ENCODE peak calls at places on chromosomes 5 and 9, in five cellular contexts. I is H9, A is neural progenitor cell, X is stomach, O is left ventricle myocardium inferior. H is an unnamed sample.

GRCh38 chr5:168746893-168747640 is 167.9 kb upstream of the PANK3 start:
- DNase-seq in A (no peak), I (no peak), O (no peak), X (no peak), H (no peak)

GRCh38 chr5:154132718-154133307 is 57.7 kb upstream of the GALNT10 start:
- DNase-seq in A (no peak), I (no peak), X (no peak), O (no peak), H (no peak)

GRCh38 chr9:83024501-83025125 is 38.3 kb downstream of the RASEF start:
- DNase-seq in I (no peak), O (no peak), X (no peak), A (no peak), H (no peak)

GRCh38 chr5:124309241-124309977 is 437.0 kb downstream of the ZNF608 start:
- DNase-seq in A (peak; percentile 27), X (no peak), O (no peak), I (peak; percentile 62), H (no peak)

GRCh38 chr5:168607946-168608345 is 28.8 kb upstream of the PANK3 start:
- DNase-seq in X (no peak), O (no peak), A (no peak), I (no peak), H (no peak)

GRCh38 chr5:75021229-75021628 is 31.1 kb downstream of the GCNT4 start:
- DNase-seq in A (no peak), X (no peak), I (no peak), O (no peak), H (no peak)

GRCh38 chr5:122153774-122154173 is 24.4 kb downstream of the ZNF474 start:
- DNase-seq in X (no peak), O (no peak), A (no peak), I (no peak), H (no peak)

GRCh38 chr5:58357121-58357520 is 102.8 kb downstream of the PLK2 start:
- DNase-seq in A (no peak), O (no peak), X (no peak), I (no peak), H (no peak)

GRCh38 chr9:70883056-70883455 is 238.4 kb downstream of the TRPM3 start:
- DNase-seq in A (no peak), I (no peak), X (no peak), O (no peak), H (no peak)

GRCh38 chr5:122144236-122144635 is 14.9 kb downstream of the ZNF474 start:
- DNase-seq in I (no peak), O (no peak), X (no peak), A (no peak), H (no peak)

GRCh38 chr9:14812806-14813205 is 90.3 kb upstream of the CER1 start:
- DNase-seq in X (no peak), A (no peak), I (no peak), O (no peak), H (no peak)

GRCh38 chr5:36730537-36731216 is 124.3 kb downstream of the SLC1A3 start:
- DNase-seq in O (no peak), A (no peak), X (no peak), I (no peak), H (no peak)

GRCh38 chr5:58122993-58123392 is 336.9 kb downstream of the PLK2 start:
- DNase-seq in O (no peak), A (no peak), I (no peak), X (no peak), H (no peak)

GRCh38 chr5:151596839-151597539 is 5.9 kb upstream of the FAT2 start:
- DNase-seq in A (peak; percentile 86), X (no peak), I (peak; percentile 60), O (peak; percentile 20), H (no peak)

GRCh38 chr5:93620487-93621339 is 37.7 kb downstream of the NR2F1 start:
- DNase-seq in I (peak; percentile 81), O (peak; percentile 61), A (peak; percentile 94), X (peak; percentile 71), H (peak; percentile 87)
- H3K27me3 ChIP-seq in I (peaks cover 46% of the 10 kb centered on the region), O (no peaks in the 10 kb centered on the region), A (peaks cover 89% of the 10 kb centered on the region), X (peaks cover 6% of the 10 kb centered on the region), H (peaks cover under 1% of the 10 kb centered on the region)

GRCh38 chr9:118170032-118170955 is 466.1 kb downstream of the TLR4 start:
- DNase-seq in O (no peak), I (peak; percentile 74), X (no peak), A (peak; percentile 84), H (no peak)
- TF ChIP-seq CTCF in O (peak; percentile 60), I (peak; percentile 92), X (no peak), A (peak; percentile 86), H (peak; percentile 48)

GRCh38 chr9:110186254-110186653 is 21.7 kb downstream of the C9orf152 start:
- DNase-seq in O (no peak), X (no peak), I (no peak), A (no peak), H (no peak)

GRCh38 chr9:110187126-110187525 is 20.8 kb downstream of the C9orf152 start:
- DNase-seq in A (no peak), X (no peak), O (no peak), I (no peak), H (no peak)

GRCh38 chr9:110189559-110190311 is 18.2 kb downstream of the C9orf152 start:
- DNase-seq in O (no peak), A (no peak), I (no peak), X (no peak), H (no peak)

GRCh38 chr9:110191616-110192015 is 16.3 kb downstream of the C9orf152 start:
- DNase-seq in I (no peak), A (no peak), X (no peak), O (no peak), H (no peak)

GRCh38 chr9:110189001-110189400 is 19.0 kb downstream of the C9orf152 start:
- DNase-seq in I (no peak), A (no peak), X (peak; percentile 85), O (peak; percentile 32), H (peak; percentile 85)
- H3K4me1 ChIP-seq in I (no peaks in the 10 kb centered on the region), A (no peaks in the 10 kb centered on the region), X (peaks cover 42% of the 10 kb centered on the region), O (peaks cover 31% of the 10 kb centered on the region), H (peaks cover 38% of the 10 kb centered on the region)

GRCh38 chr5:173326501-173326960 is 1.7 kb downstream of the STC2 start:
- DNase-seq in X (no peak), O (no peak), A (peak; percentile 47), I (no peak), H (no peak)

GRCh38 chr5:173328896-173329369 is 719 bp upstream of the STC2 start:
- DNase-seq in X (no peak), I (peak; percentile 79), O (no peak), A (peak; percentile 69), H (no peak)

GRCh38 chr5:173327084-173327947 is 898 bp downstream of the STC2 start:
- DNase-seq in O (no peak), X (no peak), I (no peak), A (peak; percentile 76), H (no peak)

GRCh38 chr5:173329370-173330150 is 1.3 kb upstream of the STC2 start:
- DNase-seq in X (no peak), O (no peak), I (peak; percentile 83), A (peak; percentile 67), H (no peak)

DNA sequence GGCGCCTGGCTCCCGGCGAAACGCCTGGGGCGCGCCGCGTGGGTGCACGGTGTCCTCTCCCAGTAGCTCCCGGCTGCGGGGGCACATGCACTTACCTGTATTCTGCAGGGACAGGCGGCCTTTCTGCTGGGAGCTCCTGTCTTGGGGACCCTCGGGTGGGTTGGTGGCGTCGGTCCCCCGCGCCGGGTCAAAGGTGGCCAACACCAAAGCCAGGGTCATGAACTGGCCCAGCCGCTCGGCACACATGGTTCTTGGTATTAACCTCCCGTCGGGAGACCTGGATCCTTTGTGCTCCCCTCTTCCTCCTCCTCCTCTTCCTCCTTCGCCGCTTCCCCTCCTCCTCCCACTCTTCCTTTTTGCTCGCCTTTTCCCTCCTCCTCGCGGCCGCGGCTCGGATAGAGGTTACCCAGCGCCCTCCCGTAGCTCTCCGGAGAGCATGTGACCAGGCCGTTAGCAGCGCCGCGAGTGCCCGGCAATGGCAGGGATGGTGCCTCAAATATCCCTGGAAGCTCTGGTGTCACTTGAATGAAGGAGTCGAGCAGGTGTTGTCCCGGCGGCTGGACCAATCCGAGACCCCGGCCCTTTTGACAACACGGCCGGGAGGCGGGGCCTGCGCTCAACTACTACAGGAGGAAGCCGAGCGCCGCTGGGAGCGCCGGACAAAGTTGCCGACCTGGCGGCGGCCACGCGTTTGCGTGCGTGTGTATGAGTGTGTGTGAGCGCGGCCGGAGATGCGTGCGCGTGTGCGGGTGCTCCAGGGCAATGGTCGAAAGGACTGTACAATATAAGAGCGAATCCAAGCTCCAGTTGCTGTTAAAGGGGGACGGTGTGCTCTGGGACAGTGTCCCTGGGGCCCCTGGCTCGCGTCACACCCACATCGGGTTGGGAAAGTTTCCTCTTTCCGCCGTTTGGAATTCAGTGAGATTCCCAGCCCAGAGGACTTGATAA is at the start of gene STC2:
- DNase-seq in I (peak; percentile 98), A (peak; percentile 98), O (peak; percentile 83), X (peak; percentile 73), H (no peak)
- H3K27me3 ChIP-seq in I (no peaks in the 10 kb centered on the region), A (peaks cover 21% of the 10 kb centered on the region), O (peaks cover 33% of the 10 kb centered on the region), X (peaks cover 88% of the 10 kb centered on the region), H (peaks cover 63% of the 10 kb centered on the region)

DNA sequence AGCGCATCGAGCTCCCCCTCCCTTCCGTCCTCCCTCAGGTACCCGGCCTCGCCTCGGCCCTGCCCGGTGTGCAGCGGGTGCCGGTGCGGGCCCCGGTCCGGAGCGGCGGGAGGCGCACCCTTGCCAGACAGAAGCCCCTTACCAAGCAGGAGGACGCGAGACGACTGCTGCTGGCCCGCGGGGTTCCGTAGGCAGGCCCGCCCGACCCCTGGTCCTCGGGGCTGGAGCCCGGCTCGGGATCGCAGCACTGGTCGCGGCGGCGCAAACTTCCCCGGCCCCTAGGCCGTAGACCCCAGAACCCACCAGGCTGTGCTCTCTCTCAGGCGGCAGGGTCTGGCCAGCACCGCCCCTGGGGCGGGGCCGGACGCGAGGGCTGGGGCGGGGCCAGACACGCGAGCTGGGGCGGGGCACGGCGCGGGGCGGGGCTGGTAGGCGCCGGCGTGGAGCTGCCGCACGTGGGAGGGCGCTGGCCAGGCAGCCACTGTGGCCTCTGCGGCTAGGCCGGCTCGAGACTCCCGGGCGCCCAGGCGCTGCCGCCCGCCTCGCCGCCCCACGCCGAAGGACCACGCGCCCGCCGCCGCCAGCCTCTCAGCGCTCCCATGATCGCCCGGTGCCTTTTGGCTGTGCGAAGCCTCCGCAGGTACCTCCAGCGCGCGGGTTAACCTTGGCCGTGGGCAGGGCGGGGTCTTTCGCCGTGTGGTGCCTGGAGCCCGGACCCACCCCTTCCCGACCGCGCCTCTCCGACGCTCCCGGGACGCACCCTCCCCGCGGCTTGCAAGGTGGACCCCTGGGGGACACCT is at the start of the genes NLN and SGTB:
- DNase-seq in X (peak; percentile 90), I (peak; percentile 87), A (peak; percentile 92), O (peak; percentile 89), H (peak; percentile 93)
- TF ChIP-seq CTCF in X (no peak), I (no peak), A (peak; percentile 6), O (no peak), H (no peak)

DNA sequence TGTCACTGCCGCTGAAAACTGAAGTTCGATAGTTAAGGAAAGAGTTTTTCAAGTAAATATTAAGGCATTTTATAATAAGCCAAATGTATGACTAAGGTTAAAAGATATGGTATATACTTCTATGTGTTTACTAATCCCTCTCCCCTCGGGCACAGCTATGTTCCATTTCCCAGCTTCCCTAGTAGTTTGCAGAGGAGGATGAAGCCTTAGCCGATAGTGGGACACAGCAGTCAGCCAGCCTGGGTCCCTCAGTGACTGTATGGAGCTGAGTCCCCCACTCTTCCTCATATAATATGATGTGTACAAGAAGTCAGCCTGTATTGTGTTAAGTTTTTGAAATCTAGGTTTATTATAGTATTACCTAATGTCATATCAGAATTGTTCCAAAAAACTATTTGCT is 55.8 kb downstream of the PARP8 start:
- DNase-seq in I (no peak), O (no peak), A (no peak), X (no peak), H (no peak)
- H3K4me1 ChIP-seq in I (peaks cover 3% of the 10 kb centered on the region), O (peaks cover 8% of the 10 kb centered on the region), A (peaks cover 23% of the 10 kb centered on the region), X (no peaks in the 10 kb centered on the region), H (no peaks in the 10 kb centered on the region)

H was measured in upper lobe of right lung.